ENCODE peak calls at places on chromosome 15, in ten cellular contexts. K is astrocyte of the spinal cord; B is COLO829; V is tibial artery; S is activated T-cell treated with anti-CD3 and anti-CD28 coated beads, Interleukin-2, amount 50 U/mL, for 1 hour; R is KG1; N is activated CD8-positive, alpha-beta memory T cell treated with anti-CD3 and anti-CD28 coated beads, Interleukin-2, amount 50 U/mL, for 48 hours; M is stomach; H is transverse colon; Y is hippocampal formation. G is an unnamed sample.

GRCh38 chr15:54410481-54410880 is 432.2 kb downstream of the UNC13C start:
- DNase-seq in K (no peak), B (no peak), V (no peak), S (no peak), R (no peak), N (no peak), M (no peak), H (no peak), Y (no peak), G (no peak)

GRCh38 chr15:69744421-69745162 is 292.0 kb downstream of the RPLP1 start:
- DNase-seq in K (no peak), B (no peak), V (no peak), S (no peak), R (no peak), N (no peak), M (no peak), H (no peak), Y (no peak), G (no peak)

GRCh38 chr15:75202251-75203016 is 752 bp downstream of the C15orf39 start:
- DNase-seq in K (peak), B (peak), V (peak), S (peak), R (no peak), N (peak), M (peak), H (peak), Y (no peak), G (peak)

GRCh38 chr15:68730491-68731317 is 90.0 kb downstream of the ANP32A start:
- DNase-seq in K (peak), B (no peak), V (no peak), S (peak), R (no peak), N (no peak), M (peak), H (peak), Y (peak), G (peak)

GRCh38 chr15:67843571-67844387 is 3.9 kb upstream of the RNU6-1 start:
- DNase-seq in K (peak), B (no peak), V (peak), S (no peak), R (no peak), N (no peak), M (no peak), H (no peak), Y (no peak), G (no peak)

GRCh38 chr15:78374436-78375393 is 34.6 kb downstream of the CRABP1 start:
- DNase-seq in K (no peak), B (no peak), V (peak), S (no peak), R (no peak), N (no peak), M (peak), H (peak), Y (no peak), G (no peak)

GRCh38 chr15:101258238-101259144 is 6.6 kb upstream of the CHSY1 start:
- DNase-seq in K (peak), B (peak), V (no peak), S (no peak), R (peak), N (no peak), M (peak), H (peak), Y (peak), G (peak)

GRCh38 chr15:50065264-50065663 is 53.8 kb downstream of the ATP8B4 start:
- DNase-seq in K (no peak), B (no peak), V (no peak), S (no peak), R (peak), N (no peak), M (no peak), H (no peak), Y (no peak), G (no peak)

GRCh38 chr15:75215107-75216004 is 13.7 kb downstream of the C15orf39 start:
- DNase-seq in K (no peak), B (no peak), V (no peak), S (no peak), R (no peak), N (peak), M (no peak), H (no peak), Y (no peak), G (no peak)

GRCh38 chr15:56410712-56411111 is 45.5 kb downstream of the TEX9 start:
- DNase-seq in K (no peak), B (no peak), V (no peak), S (no peak), R (no peak), N (no peak), M (no peak), H (no peak), Y (peak), G (no peak)